ENCODE peak calls at places on chromosomes 7 and 10, in six cellular contexts. One of them, this sample, is unnamed.

GRCh38 chr7:140242057-140243031 is 65.6 kb upstream of the KDM7A start:
- DNase-seq in body of pancreas: peak
- DNase-seq in iris pigment epithelial cell: no peak
- DNase-seq in A172: no peak
- DNase-seq in stimulated activated naive CD4-positive, alpha-beta T cell treated with Interleukin-2 at 50 U/mL for 16 hours: no peak
- DNase-seq in NCI-H774: no peak
- DNase-seq in this sample: no peak

GRCh38 chr10:79286318-79286951 is 60.8 kb upstream of the PPIF start:
- DNase-seq in body of pancreas: peak
- DNase-seq in iris pigment epithelial cell: peak
- DNase-seq in A172: no peak
- DNase-seq in stimulated activated naive CD4-positive, alpha-beta T cell treated with Interleukin-2 at 50 U/mL for 16 hours: peak
- DNase-seq in NCI-H774: no peak
- DNase-seq in this sample: no peak

GRCh38 chr10:124566981-124567835 is 105.6 kb downstream of the LHPP start:
- DNase-seq in body of pancreas: no peak
- DNase-seq in iris pigment epithelial cell: no peak
- DNase-seq in A172: no peak
- DNase-seq in stimulated activated naive CD4-positive, alpha-beta T cell treated with Interleukin-2 at 50 U/mL for 16 hours: no peak
- DNase-seq in NCI-H774: no peak
- DNase-seq in this sample: no peak

GRCh38 chr10:5551531-5552375 is 27.0 kb downstream of the CALML3 start:
- DNase-seq in body of pancreas: no peak
- DNase-seq in iris pigment epithelial cell: peak
- DNase-seq in A172: peak
- DNase-seq in stimulated activated naive CD4-positive, alpha-beta T cell treated with Interleukin-2 at 50 U/mL for 16 hours: peak
- DNase-seq in NCI-H774: no peak
- DNase-seq in this sample: no peak

GRCh38 chr7:156156734-156157408 is 344.6 kb upstream of the SHH start:
- DNase-seq in body of pancreas: peak
- DNase-seq in iris pigment epithelial cell: peak
- DNase-seq in A172: peak
- DNase-seq in stimulated activated naive CD4-positive, alpha-beta T cell treated with Interleukin-2 at 50 U/mL for 16 hours: no peak
- DNase-seq in NCI-H774: no peak
- DNase-seq in this sample: no peak

GRCh38 chr7:1169409-1170368 is 9.7 kb upstream of the ZFAND2A start:
- DNase-seq in body of pancreas: peak
- DNase-seq in iris pigment epithelial cell: peak
- DNase-seq in A172: peak
- DNase-seq in stimulated activated naive CD4-positive, alpha-beta T cell treated with Interleukin-2 at 50 U/mL for 16 hours: peak
- DNase-seq in NCI-H774: peak
- DNase-seq in this sample: peak

GRCh38 chr7:154592392-154592791 is 410.5 kb downstream of the PAXIP1 start:
- DNase-seq in body of pancreas: no peak
- DNase-seq in iris pigment epithelial cell: no peak
- DNase-seq in A172: no peak
- DNase-seq in stimulated activated naive CD4-positive, alpha-beta T cell treated with Interleukin-2 at 50 U/mL for 16 hours: no peak
- DNase-seq in NCI-H774: no peak
- DNase-seq in this sample: no peak

GRCh38 chr10:52170776-52171175 is 143.3 kb upstream of the DKK1 start:
- DNase-seq in body of pancreas: no peak
- DNase-seq in iris pigment epithelial cell: no peak
- DNase-seq in A172: no peak
- DNase-seq in stimulated activated naive CD4-positive, alpha-beta T cell treated with Interleukin-2 at 50 U/mL for 16 hours: no peak
- DNase-seq in NCI-H774: no peak
- DNase-seq in this sample: no peak

GRCh38 chr10:98368644-98369043 is 46.3 kb downstream of the PYROXD2 start:
- DNase-seq in body of pancreas: no peak
- DNase-seq in iris pigment epithelial cell: no peak
- DNase-seq in A172: no peak
- DNase-seq in stimulated activated naive CD4-positive, alpha-beta T cell treated with Interleukin-2 at 50 U/mL for 16 hours: no peak
- DNase-seq in NCI-H774: no peak
- DNase-seq in this sample: no peak

GRCh38 chr7:22499044-22499443 is 944 bp downstream of the STEAP1B start:
- DNase-seq in body of pancreas: no peak
- DNase-seq in iris pigment epithelial cell: no peak
- DNase-seq in A172: no peak
- DNase-seq in stimulated activated naive CD4-positive, alpha-beta T cell treated with Interleukin-2 at 50 U/mL for 16 hours: no peak
- DNase-seq in NCI-H774: no peak
- DNase-seq in this sample: no peak

GRCh38 chr10:52239771-52240170 is 74.3 kb upstream of the DKK1 start:
- DNase-seq in body of pancreas: no peak
- DNase-seq in iris pigment epithelial cell: no peak
- DNase-seq in A172: no peak
- DNase-seq in stimulated activated naive CD4-positive, alpha-beta T cell treated with Interleukin-2 at 50 U/mL for 16 hours: no peak
- DNase-seq in NCI-H774: no peak
- DNase-seq in this sample: no peak

GRCh38 chr10:69179089-69179742 is 818 bp upstream of the SUPV3L1 start:
- DNase-seq in body of pancreas: no peak
- DNase-seq in iris pigment epithelial cell: peak
- DNase-seq in A172: no peak
- DNase-seq in stimulated activated naive CD4-positive, alpha-beta T cell treated with Interleukin-2 at 50 U/mL for 16 hours: peak
- DNase-seq in NCI-H774: peak
- DNase-seq in this sample: no peak

GRCh38 chr10:108515821-108516220 is 1351.3 kb upstream of the SORCS1 start:
- DNase-seq in body of pancreas: no peak
- DNase-seq in iris pigment epithelial cell: no peak
- DNase-seq in A172: no peak
- DNase-seq in stimulated activated naive CD4-positive, alpha-beta T cell treated with Interleukin-2 at 50 U/mL for 16 hours: no peak
- DNase-seq in NCI-H774: no peak
- DNase-seq in this sample: no peak

GRCh38 chr10:126049741-126050140 is 153.4 kb downstream of the FANK1 start:
- DNase-seq in body of pancreas: no peak
- DNase-seq in iris pigment epithelial cell: peak
- DNase-seq in A172: no peak
- DNase-seq in stimulated activated naive CD4-positive, alpha-beta T cell treated with Interleukin-2 at 50 U/mL for 16 hours: no peak
- DNase-seq in NCI-H774: no peak
- DNase-seq in this sample: peak

GRCh38 chr7:139946539-139946938 is 116.2 kb downstream of the PARP12 start:
- DNase-seq in body of pancreas: no peak
- DNase-seq in iris pigment epithelial cell: no peak
- DNase-seq in A172: no peak
- DNase-seq in stimulated activated naive CD4-positive, alpha-beta T cell treated with Interleukin-2 at 50 U/mL for 16 hours: no peak
- DNase-seq in NCI-H774: no peak
- DNase-seq in this sample: no peak

GRCh38 chr7:26789481-26790175 is 74.8 kb downstream of the SKAP2 start:
- DNase-seq in body of pancreas: no peak
- DNase-seq in iris pigment epithelial cell: no peak
- DNase-seq in A172: no peak
- DNase-seq in stimulated activated naive CD4-positive, alpha-beta T cell treated with Interleukin-2 at 50 U/mL for 16 hours: no peak
- DNase-seq in NCI-H774: no peak
- DNase-seq in this sample: no peak

GRCh38 chr10:88849224-88849623 is 2.4 kb downstream of the ANKRD22 start:
- DNase-seq in body of pancreas: no peak
- DNase-seq in iris pigment epithelial cell: peak
- DNase-seq in A172: no peak
- DNase-seq in stimulated activated naive CD4-positive, alpha-beta T cell treated with Interleukin-2 at 50 U/mL for 16 hours: no peak
- DNase-seq in NCI-H774: no peak
- DNase-seq in this sample: no peak

GRCh38 chr7:83655951-83656556 is 7.1 kb upstream of the SEMA3E start:
- DNase-seq in body of pancreas: peak
- DNase-seq in iris pigment epithelial cell: peak
- DNase-seq in A172: peak
- DNase-seq in stimulated activated naive CD4-positive, alpha-beta T cell treated with Interleukin-2 at 50 U/mL for 16 hours: no peak
- DNase-seq in NCI-H774: no peak
- DNase-seq in this sample: no peak

GRCh38 chr7:20784311-20785210 is 2.1 kb downstream of the SP8 start:
- DNase-seq in body of pancreas: no peak
- DNase-seq in iris pigment epithelial cell: no peak
- DNase-seq in A172: no peak
- DNase-seq in stimulated activated naive CD4-positive, alpha-beta T cell treated with Interleukin-2 at 50 U/mL for 16 hours: no peak
- DNase-seq in NCI-H774: no peak
- DNase-seq in this sample: no peak

GRCh38 chr10:95249467-95249866 is 41.3 kb downstream of the PDLIM1 start:
- DNase-seq in body of pancreas: no peak
- DNase-seq in iris pigment epithelial cell: no peak
- DNase-seq in A172: no peak
- DNase-seq in stimulated activated naive CD4-positive, alpha-beta T cell treated with Interleukin-2 at 50 U/mL for 16 hours: no peak
- DNase-seq in NCI-H774: no peak
- DNase-seq in this sample: no peak

GRCh38 chr7:137489880-137490279 is 146.3 kb upstream of the PTN start:
- DNase-seq in body of pancreas: no peak
- DNase-seq in iris pigment epithelial cell: no peak
- DNase-seq in A172: no peak
- DNase-seq in stimulated activated naive CD4-positive, alpha-beta T cell treated with Interleukin-2 at 50 U/mL for 16 hours: no peak
- DNase-seq in NCI-H774: no peak
- DNase-seq in this sample: no peak

This sample was measured in breast epithelium.